ENCODE peak calls at places on chromosome 2, in six cellular contexts. One of them, this sample, is unnamed.

GRCh38 chr2:158510887-158511286 is 54.1 kb downstream of the PKP4 start:
- DNase-seq in H7: no peak
- DNase-seq in NCI-H2081: no peak
- DNase-seq in activated CD4-positive, alpha-beta T cell treated with anti-CD3 and anti-CD28 coated beads, Interleukin-2, amount 50 U/mL, for 24 hours: no peak
- DNase-seq in activated CD4-positive, CD25-positive, alpha-beta regulatory T cell: no peak
- DNase-seq in GM18507: no peak
- DNase-seq in this sample: no peak

GRCh38 chr2:159637988-159638501 is 21.7 kb upstream of the BAZ2B start:
- DNase-seq in H7: no peak
- DNase-seq in NCI-H2081: no peak
- DNase-seq in activated CD4-positive, alpha-beta T cell treated with anti-CD3 and anti-CD28 coated beads, Interleukin-2, amount 50 U/mL, for 24 hours: no peak
- DNase-seq in activated CD4-positive, CD25-positive, alpha-beta regulatory T cell: no peak
- DNase-seq in GM18507: no peak
- DNase-seq in this sample: no peak

GRCh38 chr2:221102896-221103688 is 469.0 kb downstream of the EPHA4 start:
- DNase-seq in H7: no peak
- DNase-seq in NCI-H2081: no peak
- DNase-seq in activated CD4-positive, alpha-beta T cell treated with anti-CD3 and anti-CD28 coated beads, Interleukin-2, amount 50 U/mL, for 24 hours: no peak
- DNase-seq in activated CD4-positive, CD25-positive, alpha-beta regulatory T cell: no peak
- DNase-seq in GM18507: no peak
- DNase-seq in this sample: no peak

GRCh38 chr2:164621761-164622105 is 451 bp upstream of the GRB14 start:
- DNase-seq in H7: no peak
- DNase-seq in NCI-H2081: peak
- DNase-seq in activated CD4-positive, alpha-beta T cell treated with anti-CD3 and anti-CD28 coated beads, Interleukin-2, amount 50 U/mL, for 24 hours: no peak
- DNase-seq in activated CD4-positive, CD25-positive, alpha-beta regulatory T cell: no peak
- DNase-seq in GM18507: no peak
- DNase-seq in this sample: no peak

GRCh38 chr2:229054311-229054710 is 216.8 kb downstream of the PID1 start:
- DNase-seq in H7: no peak
- DNase-seq in NCI-H2081: no peak
- DNase-seq in activated CD4-positive, alpha-beta T cell treated with anti-CD3 and anti-CD28 coated beads, Interleukin-2, amount 50 U/mL, for 24 hours: no peak
- DNase-seq in activated CD4-positive, CD25-positive, alpha-beta regulatory T cell: no peak
- DNase-seq in GM18507: no peak
- DNase-seq in this sample: no peak

GRCh38 chr2:11773747-11774536 is 27.5 kb downstream of the LPIN1 start:
- DNase-seq in H7: no peak
- DNase-seq in NCI-H2081: no peak
- DNase-seq in activated CD4-positive, alpha-beta T cell treated with anti-CD3 and anti-CD28 coated beads, Interleukin-2, amount 50 U/mL, for 24 hours: no peak
- DNase-seq in activated CD4-positive, CD25-positive, alpha-beta regulatory T cell: no peak
- DNase-seq in GM18507: no peak
- DNase-seq in this sample: no peak

GRCh38 chr2:172643142-172643541 is 87.3 kb downstream of the PDK1 start:
- DNase-seq in H7: no peak
- DNase-seq in NCI-H2081: no peak
- DNase-seq in activated CD4-positive, alpha-beta T cell treated with anti-CD3 and anti-CD28 coated beads, Interleukin-2, amount 50 U/mL, for 24 hours: no peak
- DNase-seq in activated CD4-positive, CD25-positive, alpha-beta regulatory T cell: no peak
- DNase-seq in GM18507: no peak
- DNase-seq in this sample: no peak

GRCh38 chr2:165016772-165017411 is 61.6 kb upstream of the SLC38A11 start:
- DNase-seq in H7: peak
- DNase-seq in NCI-H2081: peak
- DNase-seq in activated CD4-positive, alpha-beta T cell treated with anti-CD3 and anti-CD28 coated beads, Interleukin-2, amount 50 U/mL, for 24 hours: no peak
- DNase-seq in activated CD4-positive, CD25-positive, alpha-beta regulatory T cell: no peak
- DNase-seq in GM18507: no peak
- DNase-seq in this sample: no peak

GRCh38 chr2:109139844-109140396 is 10.9 kb downstream of the SH3RF3 start:
- DNase-seq in H7: no peak
- DNase-seq in NCI-H2081: no peak
- DNase-seq in activated CD4-positive, alpha-beta T cell treated with anti-CD3 and anti-CD28 coated beads, Interleukin-2, amount 50 U/mL, for 24 hours: no peak
- DNase-seq in activated CD4-positive, CD25-positive, alpha-beta regulatory T cell: no peak
- DNase-seq in GM18507: no peak
- DNase-seq in this sample: no peak

GRCh38 chr2:219155054-219155644 is 5.5 kb downstream of the NHEJ1 start:
- DNase-seq in H7: peak
- DNase-seq in NCI-H2081: peak
- DNase-seq in activated CD4-positive, alpha-beta T cell treated with anti-CD3 and anti-CD28 coated beads, Interleukin-2, amount 50 U/mL, for 24 hours: no peak
- DNase-seq in activated CD4-positive, CD25-positive, alpha-beta regulatory T cell: no peak
- DNase-seq in GM18507: no peak
- DNase-seq in this sample: no peak

GRCh38 chr2:163407296-163407695 is 328.5 kb downstream of the FIGN start:
- DNase-seq in H7: no peak
- DNase-seq in NCI-H2081: no peak
- DNase-seq in activated CD4-positive, alpha-beta T cell treated with anti-CD3 and anti-CD28 coated beads, Interleukin-2, amount 50 U/mL, for 24 hours: no peak
- DNase-seq in activated CD4-positive, CD25-positive, alpha-beta regulatory T cell: no peak
- DNase-seq in GM18507: no peak
- DNase-seq in this sample: no peak

GRCh38 chr2:72147303-72147970 is at the start of gene CYP26B1:
- DNase-seq in H7: peak
- DNase-seq in NCI-H2081: no peak
- DNase-seq in activated CD4-positive, alpha-beta T cell treated with anti-CD3 and anti-CD28 coated beads, Interleukin-2, amount 50 U/mL, for 24 hours: no peak
- DNase-seq in activated CD4-positive, CD25-positive, alpha-beta regulatory T cell: no peak
- DNase-seq in GM18507: no peak
- DNase-seq in this sample: no peak

GRCh38 chr2:181466661-181467576 is 9.7 kb downstream of the ITGA4 start:
- DNase-seq in H7: peak
- DNase-seq in NCI-H2081: peak
- DNase-seq in activated CD4-positive, alpha-beta T cell treated with anti-CD3 and anti-CD28 coated beads, Interleukin-2, amount 50 U/mL, for 24 hours: peak
- DNase-seq in activated CD4-positive, CD25-positive, alpha-beta regulatory T cell: peak
- DNase-seq in GM18507: no peak
- DNase-seq in this sample: peak

GRCh38 chr2:35220471-35220870 is 1135.1 kb upstream of the CRIM1 start:
- DNase-seq in H7: no peak
- DNase-seq in NCI-H2081: no peak
- DNase-seq in activated CD4-positive, alpha-beta T cell treated with anti-CD3 and anti-CD28 coated beads, Interleukin-2, amount 50 U/mL, for 24 hours: no peak
- DNase-seq in activated CD4-positive, CD25-positive, alpha-beta regulatory T cell: no peak
- DNase-seq in GM18507: no peak
- DNase-seq in this sample: no peak

GRCh38 chr2:45303417-45304202 is 294.4 kb upstream of the SIX2 start:
- DNase-seq in H7: peak
- DNase-seq in NCI-H2081: no peak
- DNase-seq in activated CD4-positive, alpha-beta T cell treated with anti-CD3 and anti-CD28 coated beads, Interleukin-2, amount 50 U/mL, for 24 hours: no peak
- DNase-seq in activated CD4-positive, CD25-positive, alpha-beta regulatory T cell: no peak
- DNase-seq in GM18507: no peak
- DNase-seq in this sample: no peak

GRCh38 chr2:29129586-29130281 is 14.5 kb downstream of the CLIP4 start:
- DNase-seq in H7: no peak
- DNase-seq in NCI-H2081: no peak
- DNase-seq in activated CD4-positive, alpha-beta T cell treated with anti-CD3 and anti-CD28 coated beads, Interleukin-2, amount 50 U/mL, for 24 hours: no peak
- DNase-seq in activated CD4-positive, CD25-positive, alpha-beta regulatory T cell: no peak
- DNase-seq in GM18507: no peak
- DNase-seq in this sample: no peak

GRCh38 chr2:123720760-123721159 is 304.3 kb upstream of the CNTNAP5 start:
- DNase-seq in H7: no peak
- DNase-seq in NCI-H2081: peak
- DNase-seq in activated CD4-positive, alpha-beta T cell treated with anti-CD3 and anti-CD28 coated beads, Interleukin-2, amount 50 U/mL, for 24 hours: no peak
- DNase-seq in activated CD4-positive, CD25-positive, alpha-beta regulatory T cell: no peak
- DNase-seq in GM18507: no peak
- DNase-seq in this sample: no peak

GRCh38 chr2:94874277-94874997 is 3.2 kb downstream of the TEKT4 start:
- DNase-seq in H7: peak
- DNase-seq in NCI-H2081: peak
- DNase-seq in activated CD4-positive, alpha-beta T cell treated with anti-CD3 and anti-CD28 coated beads, Interleukin-2, amount 50 U/mL, for 24 hours: peak
- DNase-seq in activated CD4-positive, CD25-positive, alpha-beta regulatory T cell: peak
- DNase-seq in GM18507: peak
- DNase-seq in this sample: no peak

GRCh38 chr2:502831-503230 is 174.4 kb downstream of the TMEM18 start:
- DNase-seq in H7: no peak
- DNase-seq in NCI-H2081: no peak
- DNase-seq in activated CD4-positive, alpha-beta T cell treated with anti-CD3 and anti-CD28 coated beads, Interleukin-2, amount 50 U/mL, for 24 hours: no peak
- DNase-seq in activated CD4-positive, CD25-positive, alpha-beta regulatory T cell: no peak
- DNase-seq in GM18507: no peak
- DNase-seq in this sample: no peak

GRCh38 chr2:187708272-187708671 is 154.0 kb upstream of the TFPI start:
- DNase-seq in H7: no peak
- DNase-seq in NCI-H2081: no peak
- DNase-seq in activated CD4-positive, alpha-beta T cell treated with anti-CD3 and anti-CD28 coated beads, Interleukin-2, amount 50 U/mL, for 24 hours: no peak
- DNase-seq in activated CD4-positive, CD25-positive, alpha-beta regulatory T cell: no peak
- DNase-seq in GM18507: no peak
- DNase-seq in this sample: no peak

GRCh38 chr2:11508279-11508678 is 25.6 kb upstream of the GREB1 start:
- DNase-seq in H7: no peak
- DNase-seq in NCI-H2081: no peak
- DNase-seq in activated CD4-positive, alpha-beta T cell treated with anti-CD3 and anti-CD28 coated beads, Interleukin-2, amount 50 U/mL, for 24 hours: no peak
- DNase-seq in activated CD4-positive, CD25-positive, alpha-beta regulatory T cell: no peak
- DNase-seq in GM18507: no peak
- DNase-seq in this sample: no peak

GRCh38 chr2:171272039-171272438 is 111.3 kb upstream of the TLK1 start:
- DNase-seq in H7: no peak
- DNase-seq in NCI-H2081: no peak
- DNase-seq in activated CD4-positive, alpha-beta T cell treated with anti-CD3 and anti-CD28 coated beads, Interleukin-2, amount 50 U/mL, for 24 hours: no peak
- DNase-seq in activated CD4-positive, CD25-positive, alpha-beta regulatory T cell: no peak
- DNase-seq in GM18507: no peak
- DNase-seq in this sample: no peak

GRCh38 chr2:80086831-80087230 is 217.7 kb downstream of the LRRTM1 start:
- DNase-seq in H7: no peak
- DNase-seq in NCI-H2081: peak
- DNase-seq in activated CD4-positive, alpha-beta T cell treated with anti-CD3 and anti-CD28 coated beads, Interleukin-2, amount 50 U/mL, for 24 hours: no peak
- DNase-seq in activated CD4-positive, CD25-positive, alpha-beta regulatory T cell: no peak
- DNase-seq in GM18507: no peak
- DNase-seq in this sample: no peak

GRCh38 chr2:160736629-160737028 is 243.0 kb upstream of the RBMS1 start:
- DNase-seq in H7: no peak
- DNase-seq in NCI-H2081: no peak
- DNase-seq in activated CD4-positive, alpha-beta T cell treated with anti-CD3 and anti-CD28 coated beads, Interleukin-2, amount 50 U/mL, for 24 hours: no peak
- DNase-seq in activated CD4-positive, CD25-positive, alpha-beta regulatory T cell: no peak
- DNase-seq in GM18507: no peak
- DNase-seq in this sample: no peak

GRCh38 chr2:96136123-96136720 is 2.1 kb downstream of the ASTL start:
- DNase-seq in H7: no peak
- DNase-seq in NCI-H2081: no peak
- DNase-seq in activated CD4-positive, alpha-beta T cell treated with anti-CD3 and anti-CD28 coated beads, Interleukin-2, amount 50 U/mL, for 24 hours: no peak
- DNase-seq in activated CD4-positive, CD25-positive, alpha-beta regulatory T cell: no peak
- DNase-seq in GM18507: no peak
- DNase-seq in this sample: no peak

GRCh38 chr2:241880311-241881073 is 11.0 kb downstream of the RTP5 start:
- DNase-seq in H7: peak
- DNase-seq in NCI-H2081: no peak
- DNase-seq in activated CD4-positive, alpha-beta T cell treated with anti-CD3 and anti-CD28 coated beads, Interleukin-2, amount 50 U/mL, for 24 hours: no peak
- DNase-seq in activated CD4-positive, CD25-positive, alpha-beta regulatory T cell: no peak
- DNase-seq in GM18507: no peak
- DNase-seq in this sample: no peak

GRCh38 chr2:119746836-119747235 is 12.9 kb upstream of the PTPN4 start:
- DNase-seq in H7: no peak
- DNase-seq in NCI-H2081: no peak
- DNase-seq in activated CD4-positive, alpha-beta T cell treated with anti-CD3 and anti-CD28 coated beads, Interleukin-2, amount 50 U/mL, for 24 hours: no peak
- DNase-seq in activated CD4-positive, CD25-positive, alpha-beta regulatory T cell: no peak
- DNase-seq in GM18507: no peak
- DNase-seq in this sample: no peak

GRCh38 chr2:6181525-6182270 is 489.5 kb downstream of the SOX11 start:
- DNase-seq in H7: no peak
- DNase-seq in NCI-H2081: no peak
- DNase-seq in activated CD4-positive, alpha-beta T cell treated with anti-CD3 and anti-CD28 coated beads, Interleukin-2, amount 50 U/mL, for 24 hours: no peak
- DNase-seq in activated CD4-positive, CD25-positive, alpha-beta regulatory T cell: no peak
- DNase-seq in GM18507: no peak
- DNase-seq in this sample: no peak

GRCh38 chr2:238761802-238762373 is 86.0 kb upstream of the TWIST2 start:
- DNase-seq in H7: peak
- DNase-seq in NCI-H2081: no peak
- DNase-seq in activated CD4-positive, alpha-beta T cell treated with anti-CD3 and anti-CD28 coated beads, Interleukin-2, amount 50 U/mL, for 24 hours: no peak
- DNase-seq in activated CD4-positive, CD25-positive, alpha-beta regulatory T cell: no peak
- DNase-seq in GM18507: no peak
- DNase-seq in this sample: no peak

GRCh38 chr2:40103590-40103989 is 324.5 kb upstream of the THUMPD2 start:
- DNase-seq in H7: no peak
- DNase-seq in NCI-H2081: no peak
- DNase-seq in activated CD4-positive, alpha-beta T cell treated with anti-CD3 and anti-CD28 coated beads, Interleukin-2, amount 50 U/mL, for 24 hours: no peak
- DNase-seq in activated CD4-positive, CD25-positive, alpha-beta regulatory T cell: no peak
- DNase-seq in GM18507: no peak
- DNase-seq in this sample: no peak

GRCh38 chr2:20065885-20066602 is 14.6 kb upstream of the LAPTM4A start:
- DNase-seq in H7: no peak
- DNase-seq in NCI-H2081: peak
- DNase-seq in activated CD4-positive, alpha-beta T cell treated with anti-CD3 and anti-CD28 coated beads, Interleukin-2, amount 50 U/mL, for 24 hours: no peak
- DNase-seq in activated CD4-positive, CD25-positive, alpha-beta regulatory T cell: no peak
- DNase-seq in GM18507: no peak
- DNase-seq in this sample: no peak

GRCh38 chr2:55112229-55113016 is 62.2 kb upstream of the RTN4 start:
- DNase-seq in H7: no peak
- DNase-seq in NCI-H2081: no peak
- DNase-seq in activated CD4-positive, alpha-beta T cell treated with anti-CD3 and anti-CD28 coated beads, Interleukin-2, amount 50 U/mL, for 24 hours: no peak
- DNase-seq in activated CD4-positive, CD25-positive, alpha-beta regulatory T cell: no peak
- DNase-seq in GM18507: no peak
- DNase-seq in this sample: no peak

GRCh38 chr2:74078467-74078866 is 69.2 kb downstream of the BOLA3 start:
- DNase-seq in H7: no peak
- DNase-seq in NCI-H2081: no peak
- DNase-seq in activated CD4-positive, alpha-beta T cell treated with anti-CD3 and anti-CD28 coated beads, Interleukin-2, amount 50 U/mL, for 24 hours: no peak
- DNase-seq in activated CD4-positive, CD25-positive, alpha-beta regulatory T cell: no peak
- DNase-seq in GM18507: no peak
- DNase-seq in this sample: no peak

GRCh38 chr2:161952722-161953322 is 121.2 kb downstream of the DPP4 start:
- DNase-seq in H7: no peak
- DNase-seq in NCI-H2081: no peak
- DNase-seq in activated CD4-positive, alpha-beta T cell treated with anti-CD3 and anti-CD28 coated beads, Interleukin-2, amount 50 U/mL, for 24 hours: no peak
- DNase-seq in activated CD4-positive, CD25-positive, alpha-beta regulatory T cell: no peak
- DNase-seq in GM18507: no peak
- DNase-seq in this sample: no peak

GRCh38 chr2:65500319-65501040 is 68.1 kb upstream of the SPRED2 start:
- DNase-seq in H7: no peak
- DNase-seq in NCI-H2081: no peak
- DNase-seq in activated CD4-positive, alpha-beta T cell treated with anti-CD3 and anti-CD28 coated beads, Interleukin-2, amount 50 U/mL, for 24 hours: no peak
- DNase-seq in activated CD4-positive, CD25-positive, alpha-beta regulatory T cell: no peak
- DNase-seq in GM18507: no peak
- DNase-seq in this sample: no peak

GRCh38 chr2:29064746-29065478 is 9.4 kb downstream of the PCARE start:
- DNase-seq in H7: no peak
- DNase-seq in NCI-H2081: no peak
- DNase-seq in activated CD4-positive, alpha-beta T cell treated with anti-CD3 and anti-CD28 coated beads, Interleukin-2, amount 50 U/mL, for 24 hours: no peak
- DNase-seq in activated CD4-positive, CD25-positive, alpha-beta regulatory T cell: no peak
- DNase-seq in GM18507: no peak
- DNase-seq in this sample: no peak

GRCh38 chr2:86372641-86373502 is 35.4 kb upstream of the REEP1 start:
- DNase-seq in H7: peak
- DNase-seq in NCI-H2081: peak
- DNase-seq in activated CD4-positive, alpha-beta T cell treated with anti-CD3 and anti-CD28 coated beads, Interleukin-2, amount 50 U/mL, for 24 hours: no peak
- DNase-seq in activated CD4-positive, CD25-positive, alpha-beta regulatory T cell: no peak
- DNase-seq in GM18507: no peak
- DNase-seq in this sample: no peak

GRCh38 chr2:43331428-43331827 is 105.0 kb upstream of the ZFP36L2 start:
- DNase-seq in H7: no peak
- DNase-seq in NCI-H2081: no peak
- DNase-seq in activated CD4-positive, alpha-beta T cell treated with anti-CD3 and anti-CD28 coated beads, Interleukin-2, amount 50 U/mL, for 24 hours: no peak
- DNase-seq in activated CD4-positive, CD25-positive, alpha-beta regulatory T cell: no peak
- DNase-seq in GM18507: no peak
- DNase-seq in this sample: no peak

This sample was measured in stimulated activated CD8-positive, alpha-beta memory T cell treated with anti-CD3 and anti-CD28 coated beads, Interleukin-15, amount 100 ng/mL, for 4 hours.